ENCODE peak calls at places on chromosome 16, in six cellular contexts. E is endodermal cell; O is CD4-positive, alpha-beta T cell; Q is progenitor cell of endocrine pancreas; C is nucleus accumbens; K is aorta. W is an unnamed sample.

GRCh38 chr16:87065781-87066694 is 251.2 kb downstream of the C16orf95 start:
- DNase-seq in E (peak), O (no peak), K (no peak), Q (no peak), C (no peak), W (no peak)

GRCh38 chr16:88977845-88978607 is 1.0 kb upstream of the CBFA2T3 start:
- DNase-seq in O (no peak), Q (no peak), C (no peak), K (no peak), E (no peak), W (no peak)

GRCh38 chr16:88561485-88562369 is 8.5 kb upstream of the ZC3H18 start:
- DNase-seq in K (no peak), C (peak), O (peak), E (peak), Q (no peak), W (peak)

GRCh38 chr16:10036951-10037350 is 145.3 kb downstream of the GRIN2A start:
- DNase-seq in E (no peak), C (no peak), Q (no peak), K (no peak), O (no peak), W (no peak)

GRCh38 chr16:31201511-31202401 is 804 bp downstream of the PYCARD start:
- DNase-seq in O (peak), E (peak), Q (peak), C (no peak), K (peak), W (peak)

GRCh38 chr16:11251525-11252481 is 4.2 kb downstream of the SOCS1 start:
- DNase-seq in C (no peak), Q (no peak), O (peak), K (no peak), E (no peak), W (no peak)

GRCh38 chr16:4372578-4373355 is 1.1 kb downstream of the VASN start:
- DNase-seq in Q (no peak), K (peak), O (no peak), E (peak), C (peak), W (peak)

GRCh38 chr16:67199011-67199807 is at the start of gene ELMO3:
- DNase-seq in O (no peak), C (no peak), E (peak), K (no peak), Q (no peak), W (no peak)

GRCh38 chr16:57531635-57532220 is 4.6 kb downstream of the CCDC102A start:
- DNase-seq in K (no peak), E (peak), O (no peak), C (no peak), Q (no peak), W (no peak)

GRCh38 chr16:48326937-48327336 is 58.3 kb downstream of the SIAH1 start:
- DNase-seq in E (no peak), O (no peak), C (no peak), Q (no peak), K (no peak), W (no peak)

W was measured in midbrain.